ENCODE peak calls at places on chromosomes 6 and 20, in seven cellular contexts. V is NCI-H2171 treated with DMSO at 0.1 percent for 48 hours, Y is iris pigment epithelial cell, M is COR-L47, G is NCI-H345, B is HL-60, N is cardiac muscle cell. C is an unnamed sample.
A peak's percentile ranks its signal among the peaks of the same experiment; 100 is the strongest.

GRCh38 chr20:19396466-19397081 is 184.1 kb downstream of the SLC24A3 start:
- DNase-seq in V (peak; percentile 54), Y (no peak), M (no peak), G (no peak), B (no peak), N (no peak), C (no peak)

GRCh38 chr20:44969320-44969879 is 3.1 kb downstream of the STK4 start:
- DNase-seq in V (no peak), Y (no peak), M (no peak), G (no peak), B (no peak), N (no peak), C (no peak)

GRCh38 chr20:62896526-62896925 is 29.8 kb downstream of the DIDO1 start:
- DNase-seq in V (no peak), Y (no peak), M (no peak), G (no peak), B (no peak), N (no peak), C (no peak)

GRCh38 chr20:47768016-47768953 is 17.0 kb downstream of the SULF2 start:
- DNase-seq in V (no peak), Y (no peak), M (no peak), G (no peak), B (no peak), N (no peak), C (no peak)

GRCh38 chr6:30882764-30883475 is 1.4 kb upstream of the DDR1 start:
- DNase-seq in V (peak; percentile 94), Y (no peak), M (peak; percentile 56), G (peak; percentile 70), B (no peak), N (peak; percentile 34), C (no peak)

GRCh38 chr20:62895539-62895938 is 30.8 kb downstream of the DIDO1 start:
- DNase-seq in V (no peak), Y (no peak), M (no peak), G (no peak), B (no peak), N (no peak), C (no peak)

GRCh38 chr20:54681869-54682268 is 206.5 kb downstream of the DOK5 start:
- DNase-seq in V (no peak), Y (no peak), M (no peak), G (no peak), B (no peak), N (no peak), C (no peak)

GRCh38 chr20:49880177-49880576 is 35.2 kb downstream of the SPATA2 start:
- DNase-seq in V (no peak), Y (peak; percentile 65), M (no peak), G (no peak), B (no peak), N (no peak), C (peak; percentile 78)

GRCh38 chr20:39623584-39624234 is 661.6 kb downstream of the DHX35 start:
- DNase-seq in V (no peak), Y (peak; percentile 5), M (no peak), G (no peak), B (no peak), N (no peak), C (no peak)